ENCODE peak calls at places on chromosomes 4 and X, in six cellular contexts. V, G, X, W, B and A are unnamed samples.

GRCh38 chrX:31279359-31279758 is 207.5 kb upstream of the FTHL17 start:
- DNase-seq in V (peak), G (peak), X (peak), W (no peak), B (no peak), A (no peak)

GRCh38 chr4:15006416-15007024 is 4.2 kb downstream of the CPEB2 start:
- DNase-seq in V (peak), G (no peak), X (peak), W (no peak), B (no peak), A (no peak)

GRCh38 chrX:46621572-46621971 is 48.0 kb downstream of the CHST7 start:
- DNase-seq in V (no peak), G (no peak), X (no peak), W (no peak), B (no peak), A (no peak)

GRCh38 chr4:115090483-115091075 is 22.8 kb downstream of the NDST4 start:
- DNase-seq in V (peak), G (no peak), X (peak), W (no peak), B (no peak), A (peak)

GRCh38 chr4:8910100-8910821 is 38.6 kb upstream of the HMX1 start:
- DNase-seq in V (no peak), G (no peak), X (no peak), W (peak), B (no peak), A (no peak)

GRCh38 chr4:153156263-153156662 is 48.0 kb upstream of the TRIM2 start:
- DNase-seq in V (no peak), G (no peak), X (no peak), W (no peak), B (no peak), A (no peak)

GRCh38 chr4:108529102-108529501 is 91.3 kb upstream of the RPL34 start:
- DNase-seq in V (no peak), G (no peak), X (no peak), W (no peak), B (no peak), A (no peak)

GRCh38 chr4:83112678-83113428 is 1.7 kb downstream of the PLAC8 start:
- DNase-seq in V (peak), G (peak), X (peak), W (no peak), B (no peak), A (no peak)

GRCh38 chrX:53084863-53085262 is 2.7 kb downstream of the TSPYL2 start:
- DNase-seq in V (no peak), G (no peak), X (no peak), W (no peak), B (no peak), A (no peak)

GRCh38 chr4:167232805-167233522 is 1.3 kb downstream of the SPOCK3 start:
- DNase-seq in V (no peak), G (no peak), X (no peak), W (no peak), B (no peak), A (no peak)

GRCh38 chr4:188218392-188218791 is 79.2 kb downstream of the TRIML1 start:
- DNase-seq in V (no peak), G (no peak), X (no peak), W (no peak), B (no peak), A (no peak)

GRCh38 chr4:158353541-158354304 is 143.4 kb downstream of the TMEM144 start:
- DNase-seq in V (no peak), G (no peak), X (no peak), W (no peak), B (no peak), A (no peak)

GRCh38 chr4:11698846-11699590 is 270.3 kb upstream of the HS3ST1 start:
- DNase-seq in V (peak), G (peak), X (no peak), W (no peak), B (no peak), A (peak)

GRCh38 chr4:152138451-152138850 is 377.6 kb upstream of the GATB start:
- DNase-seq in V (no peak), G (no peak), X (no peak), W (no peak), B (no peak), A (no peak)

GRCh38 chr4:1376391-1376840 is 29.4 kb downstream of the UVSSA start:
- DNase-seq in V (no peak), G (no peak), X (no peak), W (no peak), B (peak), A (no peak)

GRCh38 chrX:84192006-84192405 is 4.0 kb upstream of the RPS6KA6 start:
- DNase-seq in V (no peak), G (no peak), X (no peak), W (no peak), B (no peak), A (no peak)

GRCh38 chrX:63963382-63963781 is 178.4 kb upstream of the ARHGEF9 start:
- DNase-seq in V (no peak), G (no peak), X (no peak), W (no peak), B (no peak), A (no peak)

GRCh38 chr4:104750008-104750407 is 255.3 kb upstream of the CXXC4 start:
- DNase-seq in V (no peak), G (no peak), X (no peak), W (no peak), B (no peak), A (no peak)

GRCh38 chr4:169385356-169385755 is 114.6 kb upstream of the SH3RF1 start:
- DNase-seq in V (peak), G (no peak), X (no peak), W (no peak), B (no peak), A (no peak)

GRCh38 chr4:99301376-99302164 is 10.8 kb upstream of the ADH1A start:
- DNase-seq in V (peak), G (peak), X (no peak), W (no peak), B (no peak), A (no peak)

GRCh38 chrX:39821709-39822095 is 276.1 kb downstream of the BCOR start:
- DNase-seq in V (no peak), G (no peak), X (no peak), W (no peak), B (no peak), A (no peak)
- H3K4me3 ChIP-seq in V (no peak), G (peak), X (no peak), W (peak), B (no peak), A (peak)

GRCh38 chr4:66691101-66691500 is 854.2 kb downstream of the CENPC start:
- DNase-seq in V (no peak), G (no peak), X (no peak), W (no peak), B (no peak), A (no peak)
- H3K4me3 ChIP-seq in V (no peak), G (no peak), X (no peak), W (no peak), B (no peak), A (no peak)

DNA sequence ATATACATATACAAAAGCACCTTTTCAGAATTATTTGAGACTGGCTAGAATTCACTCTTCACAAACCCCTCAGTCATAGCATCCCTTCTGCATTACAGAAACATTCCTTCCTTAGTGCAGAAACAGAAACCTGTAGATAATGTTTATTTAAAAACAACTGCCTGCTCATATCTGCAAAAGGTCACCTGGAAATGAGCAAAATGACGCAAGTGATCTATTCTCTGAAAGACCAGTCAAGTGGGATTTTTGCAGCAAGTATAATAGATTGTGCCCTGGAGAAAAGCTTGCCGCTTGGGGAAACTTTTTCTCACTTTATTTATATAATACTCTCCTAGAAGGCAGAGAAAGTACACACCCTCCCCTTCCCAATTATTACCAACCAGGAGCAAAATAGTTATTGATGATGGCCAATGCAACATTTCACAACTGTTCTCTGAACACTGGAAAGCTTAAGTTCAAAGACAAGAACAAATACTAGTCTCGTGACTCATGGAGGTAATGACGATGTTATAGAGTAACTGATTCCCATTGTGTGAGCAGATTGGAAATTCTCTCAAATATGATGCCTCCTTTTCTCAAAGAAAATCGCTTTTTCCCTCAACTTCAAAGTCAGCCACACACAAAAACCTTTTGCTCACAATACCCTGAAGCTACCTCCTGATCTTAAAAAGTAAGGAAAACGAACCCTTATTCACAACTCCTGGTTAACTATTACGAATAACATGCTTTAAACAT is 41.2 kb downstream of the MID1 start:
- DNase-seq in V (peak), G (peak), X (no peak), W (no peak), B (no peak), A (peak)
- H3K4me3 ChIP-seq in V (peak), G (no peak), X (no peak), W (no peak), B (no peak), A (peak)

GRCh38 chr4:162245051-162245450 is 81.3 kb upstream of the FSTL5 start:
- DNase-seq in V (no peak), G (no peak), X (no peak), W (no peak), B (no peak), A (no peak)
- H3K4me3 ChIP-seq in V (no peak), G (no peak), X (no peak), W (no peak), B (no peak), A (no peak)